ENCODE peak calls at places on chromosome 5, in seven cellular contexts. One of them, this sample, is unnamed. For H3K4me1 and H3K36me3, the result is how much of the 10 kb centered on the place peaks cover.

GRCh38 chr5:147852365-147852764 is 20.9 kb upstream of the SPINK1 start:
- DNase-seq in SJSA1: no peak
- DNase-seq in mucosa of descending colon: no peak
- DNase-seq in adipocyte: no peak
- DNase-seq in left lung: no peak
- DNase-seq in PC-3: no peak
- DNase-seq in aorta: no peak
- DNase-seq in this sample: no peak

GRCh38 chr5:14118551-14119320 is 24.4 kb upstream of the TRIO start:
- DNase-seq in SJSA1: no peak
- DNase-seq in mucosa of descending colon: no peak
- DNase-seq in adipocyte: no peak
- DNase-seq in left lung: no peak
- DNase-seq in PC-3: no peak
- DNase-seq in aorta: peak
- DNase-seq in this sample: peak

GRCh38 chr5:5356765-5357164 is 65.7 kb upstream of the ICE1 start:
- DNase-seq in SJSA1: no peak
- DNase-seq in mucosa of descending colon: no peak
- DNase-seq in adipocyte: no peak
- DNase-seq in left lung: no peak
- DNase-seq in PC-3: no peak
- DNase-seq in aorta: no peak
- DNase-seq in this sample: no peak

GRCh38 chr5:62596691-62597090 is 18.1 kb downstream of the LRRC70 start:
- DNase-seq in SJSA1: no peak
- DNase-seq in mucosa of descending colon: no peak
- DNase-seq in adipocyte: peak
- DNase-seq in left lung: no peak
- DNase-seq in PC-3: peak
- DNase-seq in aorta: no peak
- DNase-seq in this sample: no peak

GRCh38 chr5:133081716-133082115 is 29.9 kb downstream of the HSPA4 start:
- DNase-seq in SJSA1: no peak
- DNase-seq in mucosa of descending colon: no peak
- DNase-seq in adipocyte: peak
- DNase-seq in left lung: no peak
- DNase-seq in PC-3: no peak
- DNase-seq in aorta: no peak
- DNase-seq in this sample: no peak

GRCh38 chr5:109550077-109550476 is 139.7 kb upstream of the MAN2A1 start:
- DNase-seq in SJSA1: no peak
- DNase-seq in mucosa of descending colon: no peak
- DNase-seq in adipocyte: no peak
- DNase-seq in left lung: no peak
- DNase-seq in PC-3: peak
- DNase-seq in aorta: no peak
- DNase-seq in this sample: no peak

GRCh38 chr5:31911291-31912265 is 262.5 kb downstream of the GOLPH3 start:
- DNase-seq in SJSA1: no peak
- DNase-seq in mucosa of descending colon: no peak
- DNase-seq in adipocyte: no peak
- DNase-seq in left lung: no peak
- DNase-seq in PC-3: peak
- DNase-seq in aorta: no peak
- DNase-seq in this sample: no peak

GRCh38 chr5:72160299-72160698 is 53.0 kb downstream of the MAP1B start:
- DNase-seq in SJSA1: no peak
- DNase-seq in mucosa of descending colon: no peak
- DNase-seq in adipocyte: peak
- DNase-seq in left lung: no peak
- DNase-seq in PC-3: no peak
- DNase-seq in aorta: no peak
- DNase-seq in this sample: no peak

GRCh38 chr5:126837907-126838539 is 61.1 kb downstream of the LMNB1 start:
- DNase-seq in SJSA1: no peak
- DNase-seq in mucosa of descending colon: no peak
- DNase-seq in adipocyte: peak
- DNase-seq in left lung: no peak
- DNase-seq in PC-3: no peak
- DNase-seq in aorta: no peak
- DNase-seq in this sample: no peak

GRCh38 chr5:63483338-63483737 is 478.9 kb downstream of the HTR1A start:
- DNase-seq in SJSA1: no peak
- DNase-seq in mucosa of descending colon: no peak
- DNase-seq in adipocyte: no peak
- DNase-seq in left lung: no peak
- DNase-seq in PC-3: no peak
- DNase-seq in aorta: no peak
- DNase-seq in this sample: no peak

GRCh38 chr5:68544656-68545565 is 329.4 kb downstream of the PIK3R1 start:
- DNase-seq in SJSA1: no peak
- DNase-seq in mucosa of descending colon: no peak
- DNase-seq in adipocyte: no peak
- DNase-seq in left lung: no peak
- DNase-seq in PC-3: peak
- DNase-seq in aorta: no peak
- DNase-seq in this sample: no peak

GRCh38 chr5:132591140-132591539 is 34.4 kb downstream of the RAD50 start:
- DNase-seq in SJSA1: no peak
- DNase-seq in mucosa of descending colon: no peak
- DNase-seq in adipocyte: peak
- DNase-seq in left lung: no peak
- DNase-seq in PC-3: peak
- DNase-seq in aorta: no peak
- DNase-seq in this sample: peak

GRCh38 chr5:150182774-150183173 is 7.1 kb upstream of the SLC6A7 start:
- DNase-seq in SJSA1: no peak
- DNase-seq in mucosa of descending colon: no peak
- DNase-seq in adipocyte: no peak
- DNase-seq in left lung: no peak
- DNase-seq in PC-3: no peak
- DNase-seq in aorta: no peak
- DNase-seq in this sample: no peak

GRCh38 chr5:150183436-150183835 is 6.4 kb upstream of the SLC6A7 start:
- DNase-seq in SJSA1: no peak
- DNase-seq in mucosa of descending colon: no peak
- DNase-seq in adipocyte: no peak
- DNase-seq in left lung: no peak
- DNase-seq in PC-3: no peak
- DNase-seq in aorta: no peak
- DNase-seq in this sample: no peak

GRCh38 chr5:150184990-150185952 is 4.6 kb upstream of the SLC6A7 start:
- DNase-seq in SJSA1: no peak
- DNase-seq in mucosa of descending colon: peak
- DNase-seq in adipocyte: no peak
- DNase-seq in left lung: no peak
- DNase-seq in PC-3: no peak
- DNase-seq in aorta: no peak
- DNase-seq in this sample: no peak

GRCh38 chr5:150181766-150182545 is 7.9 kb upstream of the SLC6A7 start:
- DNase-seq in SJSA1: no peak
- DNase-seq in mucosa of descending colon: no peak
- DNase-seq in adipocyte: no peak
- DNase-seq in left lung: no peak
- DNase-seq in PC-3: no peak
- DNase-seq in aorta: no peak
- DNase-seq in this sample: no peak

GRCh38 chr5:150184006-150184405 is 5.9 kb upstream of the SLC6A7 start:
- DNase-seq in SJSA1: no peak
- DNase-seq in mucosa of descending colon: no peak
- DNase-seq in adipocyte: no peak
- DNase-seq in left lung: no peak
- DNase-seq in PC-3: no peak
- DNase-seq in aorta: no peak
- DNase-seq in this sample: no peak
- H3K4me1 ChIP-seq in SJSA1: under half
- H3K4me1 ChIP-seq in mucosa of descending colon: half or more
- H3K4me1 ChIP-seq in adipocyte: under half
- H3K4me1 ChIP-seq in left lung: under half
- H3K4me1 ChIP-seq in PC-3: under half
- H3K4me1 ChIP-seq in aorta: under half
- H3K4me1 ChIP-seq in this sample: under half

GRCh38 chr5:38258037-38258318 is 381 bp upstream of the EGFLAM start:
- DNase-seq in SJSA1: no peak
- DNase-seq in mucosa of descending colon: no peak
- DNase-seq in adipocyte: no peak
- DNase-seq in left lung: no peak
- DNase-seq in PC-3: no peak
- DNase-seq in aorta: no peak
- DNase-seq in this sample: no peak

GRCh38 chr5:38258319-38259061 is at the start of gene EGFLAM:
- DNase-seq in SJSA1: no peak
- DNase-seq in mucosa of descending colon: no peak
- DNase-seq in adipocyte: peak
- DNase-seq in left lung: no peak
- DNase-seq in PC-3: no peak
- DNase-seq in aorta: peak
- DNase-seq in this sample: peak

GRCh38 chr5:38263983-38264382 is 5.6 kb downstream of the EGFLAM start:
- DNase-seq in SJSA1: no peak
- DNase-seq in mucosa of descending colon: no peak
- DNase-seq in adipocyte: no peak
- DNase-seq in left lung: no peak
- DNase-seq in PC-3: no peak
- DNase-seq in aorta: no peak
- DNase-seq in this sample: no peak

GRCh38 chr5:38257236-38258036 is 923 bp upstream of the EGFLAM start:
- DNase-seq in SJSA1: no peak
- DNase-seq in mucosa of descending colon: no peak
- DNase-seq in adipocyte: no peak
- DNase-seq in left lung: no peak
- DNase-seq in PC-3: no peak
- DNase-seq in aorta: no peak
- DNase-seq in this sample: no peak

GRCh38 chr5:38259062-38259857 is 901 bp downstream of the EGFLAM start:
- DNase-seq in SJSA1: no peak
- DNase-seq in mucosa of descending colon: no peak
- DNase-seq in adipocyte: peak
- DNase-seq in left lung: no peak
- DNase-seq in PC-3: no peak
- DNase-seq in aorta: no peak
- DNase-seq in this sample: no peak
- H3K4me3 ChIP-seq in SJSA1: peak
- H3K4me3 ChIP-seq in mucosa of descending colon: no peak
- H3K4me3 ChIP-seq in adipocyte: peak
- H3K4me3 ChIP-seq in left lung: peak
- H3K4me3 ChIP-seq in PC-3: peak
- H3K4me3 ChIP-seq in aorta: no peak
- H3K4me3 ChIP-seq in this sample: peak

DNA sequence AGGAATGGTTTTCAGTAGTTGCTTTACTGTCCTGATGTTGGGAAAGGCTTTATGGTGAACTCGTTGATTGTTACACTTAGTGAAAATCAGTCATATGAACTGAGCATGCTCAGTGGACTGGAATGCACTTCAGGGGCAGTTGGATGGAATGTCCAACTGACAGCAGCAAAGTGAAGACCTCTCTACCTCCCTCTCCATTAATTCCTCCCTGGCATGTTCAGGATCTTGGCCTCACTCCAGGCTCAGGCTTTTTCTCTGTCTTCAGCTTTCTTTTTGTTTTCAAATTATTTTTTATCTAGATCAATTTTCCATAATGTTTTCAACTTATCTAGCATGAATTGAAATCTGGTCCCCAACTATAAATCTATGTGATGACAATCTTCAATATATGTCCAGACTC is at the start of gene MROH2B:
- DNase-seq in SJSA1: no peak
- DNase-seq in mucosa of descending colon: no peak
- DNase-seq in adipocyte: no peak
- DNase-seq in left lung: no peak
- DNase-seq in PC-3: no peak
- DNase-seq in aorta: no peak
- DNase-seq in this sample: no peak
- H3K36me3 ChIP-seq in SJSA1: under half
- H3K36me3 ChIP-seq in mucosa of descending colon: under half
- H3K36me3 ChIP-seq in adipocyte: under half
- H3K36me3 ChIP-seq in left lung: under half
- H3K36me3 ChIP-seq in PC-3: under half
- H3K36me3 ChIP-seq in aorta: under half
- H3K36me3 ChIP-seq in this sample: under half

DNA sequence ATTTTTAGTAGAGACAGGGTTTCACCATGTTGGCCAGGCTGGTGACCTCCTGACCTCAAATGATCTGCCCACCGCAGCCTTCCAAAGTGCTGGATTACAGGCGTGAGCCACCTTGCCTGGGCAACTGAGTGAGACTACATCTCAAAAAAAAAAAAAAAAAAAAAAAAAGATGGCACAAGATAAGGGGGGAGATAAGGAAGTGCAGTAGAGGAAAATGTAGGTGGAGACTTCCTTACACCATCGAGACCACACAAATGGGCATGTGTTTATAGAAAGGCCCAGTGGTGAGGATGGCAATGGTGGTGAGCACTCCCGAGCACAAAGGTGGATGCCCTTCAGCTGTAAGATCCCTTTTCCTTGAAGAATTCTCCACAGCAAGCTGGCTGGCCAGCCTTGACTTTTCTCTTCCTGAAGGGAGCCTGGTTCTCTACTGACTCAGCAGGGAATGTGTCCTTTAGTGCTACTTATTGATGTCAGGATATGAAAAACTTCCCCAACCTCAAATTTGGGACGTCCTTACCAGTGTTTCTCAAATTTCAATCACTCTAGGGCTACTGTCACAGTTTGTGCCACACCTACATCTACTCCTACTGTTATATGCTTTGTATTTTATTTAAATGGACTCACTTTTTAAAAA is 28.2 kb downstream of the ERGIC1 start:
- DNase-seq in SJSA1: no peak
- DNase-seq in mucosa of descending colon: no peak
- DNase-seq in adipocyte: no peak
- DNase-seq in left lung: no peak
- DNase-seq in PC-3: peak
- DNase-seq in aorta: no peak
- DNase-seq in this sample: no peak
- H3K4me1 ChIP-seq in SJSA1: under half
- H3K4me1 ChIP-seq in mucosa of descending colon: under half
- H3K4me1 ChIP-seq in adipocyte: half or more
- H3K4me1 ChIP-seq in left lung: under half
- H3K4me1 ChIP-seq in PC-3: under half
- H3K4me1 ChIP-seq in aorta: under half
- H3K4me1 ChIP-seq in this sample: under half